ENCODE peak calls at places on chromosomes 7 and 10, in eight cellular contexts. One of them, this sample, is unnamed.

GRCh38 chr7:129952164-129952652 is 552 bp downstream of the UBE2H start:
- DNase-seq in kidney glomerular epithelial cell: no peak
- DNase-seq in PC-9: peak
- DNase-seq in HTR-8/SVneo: peak
- DNase-seq in A549: no peak
- DNase-seq in osteoblast: peak
- DNase-seq in mucosa of gallbladder: peak
- DNase-seq in HuH-7.5: no peak
- DNase-seq in this sample: no peak

GRCh38 chr10:113524120-113524519 is 28.7 kb upstream of the HABP2 start:
- DNase-seq in kidney glomerular epithelial cell: no peak
- DNase-seq in PC-9: no peak
- DNase-seq in HTR-8/SVneo: no peak
- DNase-seq in A549: no peak
- DNase-seq in osteoblast: no peak
- DNase-seq in mucosa of gallbladder: no peak
- DNase-seq in HuH-7.5: peak
- DNase-seq in this sample: no peak

GRCh38 chr10:3077940-3078630 is 10.7 kb downstream of the PFKP start:
- DNase-seq in kidney glomerular epithelial cell: no peak
- DNase-seq in PC-9: no peak
- DNase-seq in HTR-8/SVneo: no peak
- DNase-seq in A549: no peak
- DNase-seq in osteoblast: no peak
- DNase-seq in mucosa of gallbladder: peak
- DNase-seq in HuH-7.5: no peak
- DNase-seq in this sample: no peak

GRCh38 chr7:120583835-120584586 is 273.9 kb downstream of the TSPAN12 start:
- DNase-seq in kidney glomerular epithelial cell: peak
- DNase-seq in PC-9: peak
- DNase-seq in HTR-8/SVneo: peak
- DNase-seq in A549: no peak
- DNase-seq in osteoblast: no peak
- DNase-seq in mucosa of gallbladder: peak
- DNase-seq in HuH-7.5: no peak
- DNase-seq in this sample: no peak

GRCh38 chr7:116953727-116954442 is 584 bp downstream of the ST7 start:
- DNase-seq in kidney glomerular epithelial cell: peak
- DNase-seq in PC-9: peak
- DNase-seq in HTR-8/SVneo: peak
- DNase-seq in A549: peak
- DNase-seq in osteoblast: peak
- DNase-seq in mucosa of gallbladder: no peak
- DNase-seq in HuH-7.5: peak
- DNase-seq in this sample: peak

GRCh38 chr10:27723436-27723835 is 22.2 kb downstream of the MKX start:
- DNase-seq in kidney glomerular epithelial cell: no peak
- DNase-seq in PC-9: no peak
- DNase-seq in HTR-8/SVneo: no peak
- DNase-seq in A549: no peak
- DNase-seq in osteoblast: peak
- DNase-seq in mucosa of gallbladder: no peak
- DNase-seq in HuH-7.5: no peak
- DNase-seq in this sample: no peak

GRCh38 chr7:72751978-72752377 is 76.0 kb downstream of the TYW1B start:
- DNase-seq in kidney glomerular epithelial cell: no peak
- DNase-seq in PC-9: no peak
- DNase-seq in HTR-8/SVneo: no peak
- DNase-seq in A549: no peak
- DNase-seq in osteoblast: peak
- DNase-seq in mucosa of gallbladder: no peak
- DNase-seq in HuH-7.5: no peak
- DNase-seq in this sample: no peak

GRCh38 chr10:17029581-17030271 is 99.9 kb downstream of the CUBN start:
- DNase-seq in kidney glomerular epithelial cell: no peak
- DNase-seq in PC-9: peak
- DNase-seq in HTR-8/SVneo: peak
- DNase-seq in A549: peak
- DNase-seq in osteoblast: peak
- DNase-seq in mucosa of gallbladder: peak
- DNase-seq in HuH-7.5: no peak
- DNase-seq in this sample: peak

GRCh38 chr7:34756025-34756437 is 98.0 kb downstream of the NPSR1 start:
- DNase-seq in kidney glomerular epithelial cell: no peak
- DNase-seq in PC-9: no peak
- DNase-seq in HTR-8/SVneo: no peak
- DNase-seq in A549: no peak
- DNase-seq in osteoblast: no peak
- DNase-seq in mucosa of gallbladder: no peak
- DNase-seq in HuH-7.5: no peak
- DNase-seq in this sample: no peak

GRCh38 chr10:23069019-23069665 is 26.2 kb upstream of the MSRB2 start:
- DNase-seq in kidney glomerular epithelial cell: no peak
- DNase-seq in PC-9: no peak
- DNase-seq in HTR-8/SVneo: no peak
- DNase-seq in A549: no peak
- DNase-seq in osteoblast: no peak
- DNase-seq in mucosa of gallbladder: no peak
- DNase-seq in HuH-7.5: no peak
- DNase-seq in this sample: no peak

GRCh38 chr10:62815373-62816111 is 624 bp downstream of the EGR2 start:
- DNase-seq in kidney glomerular epithelial cell: no peak
- DNase-seq in PC-9: no peak
- DNase-seq in HTR-8/SVneo: no peak
- DNase-seq in A549: no peak
- DNase-seq in osteoblast: peak
- DNase-seq in mucosa of gallbladder: no peak
- DNase-seq in HuH-7.5: peak
- DNase-seq in this sample: peak

GRCh38 chr10:35451103-35452016 is 115.1 kb downstream of the CCNY start:
- DNase-seq in kidney glomerular epithelial cell: no peak
- DNase-seq in PC-9: no peak
- DNase-seq in HTR-8/SVneo: no peak
- DNase-seq in A549: no peak
- DNase-seq in osteoblast: no peak
- DNase-seq in mucosa of gallbladder: no peak
- DNase-seq in HuH-7.5: no peak
- DNase-seq in this sample: no peak

GRCh38 chr7:116715087-116715486 is 43.1 kb downstream of the MET start:
- DNase-seq in kidney glomerular epithelial cell: no peak
- DNase-seq in PC-9: no peak
- DNase-seq in HTR-8/SVneo: no peak
- DNase-seq in A549: no peak
- DNase-seq in osteoblast: no peak
- DNase-seq in mucosa of gallbladder: no peak
- DNase-seq in HuH-7.5: no peak
- DNase-seq in this sample: no peak

GRCh38 chr10:2463301-2463700 is 604.0 kb upstream of the PFKP start:
- DNase-seq in kidney glomerular epithelial cell: no peak
- DNase-seq in PC-9: no peak
- DNase-seq in HTR-8/SVneo: no peak
- DNase-seq in A549: no peak
- DNase-seq in osteoblast: no peak
- DNase-seq in mucosa of gallbladder: no peak
- DNase-seq in HuH-7.5: no peak
- DNase-seq in this sample: no peak

GRCh38 chr7:33757563-33758165 is 147.7 kb upstream of the BMPER start:
- DNase-seq in kidney glomerular epithelial cell: peak
- DNase-seq in PC-9: peak
- DNase-seq in HTR-8/SVneo: peak
- DNase-seq in A549: peak
- DNase-seq in osteoblast: no peak
- DNase-seq in mucosa of gallbladder: peak
- DNase-seq in HuH-7.5: no peak
- DNase-seq in this sample: peak

GRCh38 chr10:129564923-129565322 is 97.9 kb downstream of the MGMT start:
- DNase-seq in kidney glomerular epithelial cell: no peak
- DNase-seq in PC-9: no peak
- DNase-seq in HTR-8/SVneo: no peak
- DNase-seq in A549: no peak
- DNase-seq in osteoblast: no peak
- DNase-seq in mucosa of gallbladder: no peak
- DNase-seq in HuH-7.5: no peak
- DNase-seq in this sample: no peak

GRCh38 chr7:98867271-98867701 is 2.5 kb downstream of the TMEM130 start:
- DNase-seq in kidney glomerular epithelial cell: no peak
- DNase-seq in PC-9: peak
- DNase-seq in HTR-8/SVneo: no peak
- DNase-seq in A549: no peak
- DNase-seq in osteoblast: no peak
- DNase-seq in mucosa of gallbladder: no peak
- DNase-seq in HuH-7.5: no peak
- DNase-seq in this sample: peak

GRCh38 chr10:77644557-77645243 is 7.1 kb upstream of the KCNMA1 start:
- DNase-seq in kidney glomerular epithelial cell: no peak
- DNase-seq in PC-9: no peak
- DNase-seq in HTR-8/SVneo: no peak
- DNase-seq in A549: no peak
- DNase-seq in osteoblast: no peak
- DNase-seq in mucosa of gallbladder: no peak
- DNase-seq in HuH-7.5: no peak
- DNase-seq in this sample: no peak